ENCODE peak calls at places on chromosome 12, in six cellular contexts. Y is HEK293T; U is neuronal stem cell; S is pancreas; A is activated naive CD4-positive, alpha-beta T cell treated with Interleukin-2 at 50 U/mL for 16 hours; P is stimulated activated CD4-positive, alpha-beta T cell treated with anti-CD3 and anti-CD28 coated beads, TNF-alpha, amount 100 ng/mL, for 48 hours. I is an unnamed sample.

GRCh38 chr12:56884421-56884820 is 49.8 kb downstream of the SDR9C7 start:
- DNase-seq in A (no peak), U (no peak), P (no peak), Y (no peak), S (no peak), I (no peak)

GRCh38 chr12:45232146-45232731 is 16.3 kb downstream of the ANO6 start:
- DNase-seq in S (no peak), Y (no peak), A (no peak), U (no peak), P (no peak), I (no peak)

GRCh38 chr12:26555139-26555538 is 277.9 kb downstream of the ITPR2 start:
- DNase-seq in Y (no peak), S (no peak), U (no peak), P (no peak), A (no peak), I (no peak)

GRCh38 chr12:65895031-65895430 is 70.7 kb downstream of the HMGA2 start:
- DNase-seq in S (no peak), P (no peak), U (no peak), Y (no peak), A (no peak), I (no peak)

GRCh38 chr12:2941524-2941923 is 17.7 kb upstream of the TEAD4 start:
- DNase-seq in U (no peak), S (no peak), Y (no peak), A (no peak), P (no peak), I (no peak)

GRCh38 chr12:85575115-85576096 is 260.8 kb downstream of the RASSF9 start:
- DNase-seq in P (no peak), S (peak; percentile 61), U (peak; percentile 61), A (no peak), Y (peak; percentile 66), I (peak; percentile 91)

GRCh38 chr12:110355080-110355479 is 48.4 kb downstream of the ANAPC7 start:
- DNase-seq in S (no peak), U (no peak), Y (peak; percentile 62), P (no peak), A (peak; percentile 22), I (peak; percentile 61)

GRCh38 chr12:111033281-111034147 is 113.1 kb upstream of the MYL2 start:
- DNase-seq in A (no peak), P (no peak), U (peak; percentile 36), Y (peak; percentile 60), S (no peak), I (peak; percentile 23)

GRCh38 chr12:25276199-25276937 is 25.6 kb upstream of the KRAS start:
- DNase-seq in Y (peak; percentile 33), P (peak; percentile 56), S (peak; percentile 64), A (peak; percentile 72), U (no peak), I (peak; percentile 17)

GRCh38 chr12:16165506-16165905 is 112.0 kb downstream of the SLC15A5 start:
- DNase-seq in P (no peak), A (no peak), U (peak; percentile 54), Y (peak; percentile 40), S (peak; percentile 22), I (peak; percentile 68)

GRCh38 chr12:101051901-101052550 is 158.0 kb downstream of the SLC5A8 start:
- DNase-seq in A (no peak), S (peak; percentile 57), U (no peak), P (no peak), Y (peak; percentile 27), I (peak; percentile 61)

GRCh38 chr12:27060740-27061139 is 21.6 kb downstream of the C12orf71 start:
- DNase-seq in Y (no peak), P (no peak), S (no peak), A (no peak), U (no peak), I (no peak)